ENCODE peak calls at places on chromosomes 3 and 15, in four cellular contexts. D is Right ventricle myocardium superior, N is heart left ventricle, M is naive B cell. T is an unnamed sample.

GRCh38 chr3:17175187-17175839 is 290.6 kb downstream of the PLCL2 start:
- ATAC-seq in M (no peak), N (no peak), D (peak), T (no peak)

GRCh38 chr3:125403789-125404188 is 28.7 kb upstream of the ZNF148 start:
- ATAC-seq in D (no peak), M (no peak), N (no peak), T (no peak)

GRCh38 chr3:123375014-123375940 is 73.6 kb downstream of the ADCY5 start:
- ATAC-seq in D (peak), N (peak), M (no peak), T (no peak)

GRCh38 chr3:38149701-38150100 is 11.2 kb downstream of the MYD88 start:
- ATAC-seq in D (peak), M (peak), N (no peak), T (peak)

GRCh38 chr3:52446042-52446441 is 1.1 kb upstream of the SEMA3G start:
- ATAC-seq in M (no peak), D (no peak), N (no peak), T (no peak)

GRCh38 chr15:74788042-74788715 is 6.3 kb downstream of the CSK start:
- ATAC-seq in M (no peak), D (no peak), N (no peak), T (peak)

GRCh38 chr15:68525815-68526214 is 53.0 kb upstream of the CORO2B start:
- ATAC-seq in N (no peak), D (no peak), M (no peak), T (no peak)

GRCh38 chr3:71308836-71309235 is 274.7 kb downstream of the FOXP1 start:
- ATAC-seq in N (no peak), D (no peak), M (no peak), T (no peak)

GRCh38 chr3:196631655-196632032 is 7.8 kb upstream of the NRROS start:
- ATAC-seq in D (no peak), N (no peak), M (peak), T (no peak)

GRCh38 chr3:157333551-157333991 is 103.1 kb upstream of the PTX3 start:
- ATAC-seq in M (no peak), N (no peak), D (no peak), T (no peak)

GRCh38 chr3:64361962-64362735 is 136.9 kb upstream of the PRICKLE2 start:
- ATAC-seq in M (no peak), D (no peak), N (no peak), T (no peak)

GRCh38 chr3:71066849-71067261 is 516.7 kb downstream of the FOXP1 start:
- ATAC-seq in M (no peak), N (peak), D (no peak), T (peak)

GRCh38 chr3:140563206-140563605 is 114.7 kb upstream of the TRIM42 start:
- ATAC-seq in N (no peak), D (no peak), M (no peak), T (no peak)

GRCh38 chr3:124395584-124396340 is 334.5 kb upstream of the UMPS start:
- ATAC-seq in N (peak), D (peak), M (no peak), T (no peak)

GRCh38 chr15:25901841-25902610 is 38.9 kb upstream of the ATP10A start:
- ATAC-seq in D (no peak), M (no peak), N (no peak), T (no peak)

GRCh38 chr15:80825361-80826030 is 46.3 kb downstream of the CEMIP start:
- ATAC-seq in N (peak), M (no peak), D (peak), T (no peak)

GRCh38 chr3:138899592-138899991 is 47.3 kb downstream of the FOXL2 start:
- ATAC-seq in M (no peak), N (no peak), D (no peak), T (no peak)

GRCh38 chr15:67690936-67691335 is 134.4 kb upstream of the SKOR1 start:
- ATAC-seq in M (no peak), D (no peak), N (no peak), T (no peak)

GRCh38 chr15:71125831-71126453 is 10.7 kb downstream of the THSD4 start:
- ATAC-seq in M (no peak), N (peak), D (no peak), T (peak)

GRCh38 chr15:70494529-70494860 is 268.9 kb downstream of the UACA start:
- ATAC-seq in M (no peak), D (no peak), N (no peak), T (no peak)

GRCh38 chr15:90902996-90903732 is at the start of gene MAN2A2:
- ATAC-seq in M (peak), D (peak), N (peak), T (peak)

GRCh38 chr3:60055765-60056164 is 1005.9 kb upstream of the CFAP20DC start:
- ATAC-seq in N (peak), M (no peak), D (peak), T (no peak)

GRCh38 chr3:136819784-136820640 is 1.1 kb downstream of the SLC35G2 start:
- ATAC-seq in D (peak), M (peak), N (peak), T (peak)

GRCh38 chr3:13277130-13277783 is 142.9 kb downstream of the NUP210 start:
- ATAC-seq in D (peak), N (no peak), M (no peak), T (no peak)

GRCh38 chr15:59622289-59622688 is 10.7 kb downstream of the GCNT3 start:
- ATAC-seq in M (peak), D (no peak), N (peak), T (peak)

T was measured in stimulated activated memory B cell treated with anti-CD40 and anti-IgM and Interleukin-4, amounts not matched to agents 10 μg/mL and 1 μg/mL and 100 μg/mL, for 72 hours.